ENCODE peak calls at places on chromosomes 7 and 10, in five cellular contexts. Q is K562, D is HepG2, N is SK-N-SH, A is GM12878. E is an unnamed sample.

GRCh38 chr7:134686782-134687181 is 40.1 kb downstream of the BPGM start:
- DNase-seq in Q (no peak), D (no peak), N (peak; percentile 42), A (no peak), E (no peak)

GRCh38 chr10:120132811-120133210 is 240.3 kb downstream of the SEC23IP start:
- DNase-seq in Q (no peak), D (no peak), N (no peak), A (no peak), E (no peak)

GRCh38 chr7:122412886-122413285 is 108.3 kb upstream of the FEZF1 start:
- DNase-seq in Q (no peak), D (no peak), N (no peak), A (no peak), E (no peak)

GRCh38 chr10:46052791-46053375 is 6.8 kb upstream of the MSMB start:
- DNase-seq in Q (no peak), D (no peak), N (no peak), A (no peak), E (no peak)

GRCh38 chr7:14806886-14807285 is 95.7 kb downstream of the DGKB start:
- DNase-seq in Q (no peak), D (no peak), N (no peak), A (no peak), E (no peak)

GRCh38 chr10:60305394-60305892 is 84.2 kb downstream of the ANK3 start:
- DNase-seq in Q (peak; percentile 50), D (no peak), N (peak; percentile 11), A (no peak), E (no peak)

GRCh38 chr10:61078542-61078941 is 134.6 kb upstream of the RHOBTB1 start:
- DNase-seq in Q (no peak), D (no peak), N (no peak), A (no peak), E (no peak)

GRCh38 chr10:5297466-5297865 is 67.3 kb upstream of the UCN3 start:
- DNase-seq in Q (no peak), D (no peak), N (no peak), A (no peak), E (no peak)

GRCh38 chr10:119302172-119302571 is 94.8 kb downstream of the GRK5 start:
- DNase-seq in Q (no peak), D (no peak), N (no peak), A (no peak), E (no peak)

GRCh38 chr7:69062020-69062760 is 536.1 kb upstream of the AUTS2 start:
- DNase-seq in Q (no peak), D (no peak), N (no peak), A (no peak), E (no peak)

GRCh38 chr10:111297351-111297848 is 220.6 kb downstream of the ADRA2A start:
- DNase-seq in Q (no peak), D (no peak), N (no peak), A (no peak), E (no peak)

GRCh38 chr10:36634916-36635315 is 490.5 kb upstream of the ANKRD30A start:
- DNase-seq in Q (no peak), D (no peak), N (no peak), A (no peak), E (no peak)

GRCh38 chr7:47039089-47039648 is 542.7 kb downstream of the TNS3 start:
- DNase-seq in Q (no peak), D (no peak), N (no peak), A (no peak), E (no peak)

GRCh38 chr7:131536361-131536849 is 20.0 kb downstream of the PODXL start:
- DNase-seq in Q (no peak), D (no peak), N (no peak), A (no peak), E (no peak)

GRCh38 chr10:102314801-102315200 is 69.5 kb downstream of the GBF1 start:
- DNase-seq in Q (no peak), D (no peak), N (no peak), A (no peak), E (no peak)

GRCh38 chr7:159086301-159086925 is 58.3 kb downstream of the VIPR2 start:
- DNase-seq in Q (no peak), D (no peak), N (no peak), A (no peak), E (no peak)

GRCh38 chr7:79828866-79829265 is 305.8 kb upstream of the GNAI1 start:
- DNase-seq in Q (no peak), D (no peak), N (no peak), A (no peak), E (no peak)

GRCh38 chr10:117656385-117657367 is 114.1 kb downstream of the EMX2 start:
- DNase-seq in Q (no peak), D (no peak), N (no peak), A (peak; percentile 95), E (no peak)

GRCh38 chr7:66500087-66500486 is 128.6 kb upstream of the KCTD7 start:
- DNase-seq in Q (no peak), D (peak; percentile 38), N (no peak), A (no peak), E (no peak)

GRCh38 chr7:24587853-24588252 is 14.6 kb downstream of the PALS2 start:
- DNase-seq in Q (no peak), D (peak; percentile 46), N (no peak), A (no peak), E (no peak)

GRCh38 chr7:43872401-43873165 is 3.3 kb upstream of the MRPS24 start:
- DNase-seq in Q (peak; percentile 34), D (no peak), N (peak; percentile 54), A (no peak), E (no peak)

DNA sequence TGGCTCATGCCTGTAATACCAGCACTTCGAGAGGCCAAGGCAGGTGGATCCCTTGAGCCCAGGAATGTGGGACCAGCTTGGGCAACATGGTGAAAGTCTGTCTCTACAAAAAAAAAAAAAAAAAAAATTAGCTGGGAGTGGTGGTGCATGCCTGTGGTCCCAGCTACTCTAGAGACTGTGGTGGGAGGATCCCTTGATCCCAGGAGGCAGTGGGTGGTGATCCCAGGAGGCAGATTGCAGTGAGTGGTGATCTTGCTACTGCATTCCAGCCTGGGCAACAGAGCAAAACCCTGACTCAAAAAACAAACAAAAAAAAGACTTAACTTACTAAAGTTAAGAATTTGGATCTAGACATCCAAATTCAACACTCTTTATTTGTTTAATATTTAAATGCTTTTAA is 10.2 kb upstream of the ADO start:
- DNase-seq in Q (no peak), D (no peak), N (no peak), A (no peak), E (no peak)
- TF ChIP-seq FOXM1 in Q (no peak), D (no peak), N (no peak), A (no peak), E (no peak)

DNA sequence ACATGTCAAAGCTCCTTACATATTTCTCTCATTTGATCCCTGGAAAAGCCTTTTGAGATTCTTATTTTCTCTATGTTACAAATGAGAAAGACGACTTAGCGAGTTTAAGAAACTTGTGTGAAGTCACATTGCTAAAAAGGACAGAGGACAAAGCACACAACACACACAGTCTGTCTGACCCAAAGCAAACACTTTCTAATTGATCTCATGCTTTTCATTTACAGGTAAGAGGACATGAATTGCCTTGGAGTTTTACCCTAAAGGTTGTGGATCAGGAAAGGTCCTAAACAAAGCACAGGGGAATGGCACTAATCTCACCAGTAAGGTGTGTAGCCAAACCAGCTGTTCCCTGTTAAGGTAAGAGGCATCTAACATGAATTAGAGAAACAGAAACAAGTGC is 18.7 kb downstream of the SLC35G1 start:
- DNase-seq in Q (no peak), D (no peak), N (no peak), A (no peak), E (no peak)
- TF ChIP-seq FOXM1 in Q (no peak), D (no peak), N (no peak), A (no peak), E (no peak)

DNA sequence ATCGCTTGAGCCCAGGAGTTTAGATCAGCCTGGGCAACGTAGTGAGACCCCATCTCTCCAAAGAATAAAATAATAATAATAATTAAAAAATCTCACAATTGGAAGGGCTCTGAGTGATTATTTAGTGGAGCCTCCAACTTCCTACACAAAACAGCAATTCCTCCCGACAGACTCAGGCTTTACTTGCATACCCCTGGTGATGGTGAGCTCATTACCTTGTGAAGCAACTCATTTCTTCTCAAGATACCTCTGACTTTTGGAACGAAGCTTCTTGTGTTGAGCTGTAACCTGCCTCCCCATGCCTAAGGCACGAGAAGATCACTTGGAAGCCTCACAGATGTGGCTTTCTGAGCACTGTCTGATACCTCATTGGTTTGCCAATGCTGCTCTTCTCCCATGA is 768.8 kb downstream of the TYW1 start:
- DNase-seq in Q (no peak), D (no peak), N (no peak), A (no peak), E (no peak)
- TF ChIP-seq FOXM1 in Q (no peak), D (no peak), N (no peak), A (no peak), E (no peak)

GRCh38 chr10:12020574-12020973 is 22.0 kb downstream of the UPF2 start:
- DNase-seq in Q (no peak), D (no peak), N (no peak), A (no peak), E (no peak)

GRCh38 chr10:12022580-12023257 is 19.9 kb downstream of the UPF2 start:
- DNase-seq in Q (no peak), D (no peak), N (no peak), A (no peak), E (no peak)

GRCh38 chr10:12018438-12019342 is 23.9 kb downstream of the UPF2 start:
- DNase-seq in Q (no peak), D (no peak), N (no peak), A (no peak), E (no peak)

GRCh38 chr10:12013926-12014325 is 28.7 kb downstream of the UPF2 start:
- DNase-seq in Q (no peak), D (no peak), N (no peak), A (no peak), E (no peak)

DNA sequence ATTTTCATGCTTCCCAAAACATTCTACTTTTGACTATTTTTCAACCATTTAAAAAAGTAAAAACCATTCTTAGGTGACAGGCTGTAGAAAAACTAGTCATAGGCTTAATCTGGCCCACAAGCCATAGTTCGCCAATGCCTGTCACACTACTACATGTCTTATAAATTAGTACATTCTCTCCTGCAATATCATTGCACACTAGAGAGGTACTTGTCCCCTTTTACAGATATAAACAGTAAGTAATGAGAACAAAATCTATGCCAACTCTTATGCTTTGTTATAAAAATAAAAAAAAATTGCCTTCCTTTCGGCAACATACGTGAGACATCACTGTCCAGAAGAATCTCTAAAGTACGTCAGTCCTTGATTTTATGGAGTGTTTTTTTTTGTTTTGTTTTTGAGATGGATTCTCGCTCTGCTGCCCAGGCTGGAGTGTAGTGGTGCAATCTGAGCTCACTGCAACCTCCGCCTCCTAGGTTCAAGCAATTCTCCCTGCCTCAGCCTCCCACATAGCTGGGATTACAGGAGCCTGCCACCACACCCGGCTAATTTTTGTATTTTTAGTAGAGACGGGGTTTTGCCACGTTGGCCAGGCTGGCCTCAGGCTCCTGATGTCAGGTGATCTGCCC is 23.2 kb downstream of the UPF2 start:
- DNase-seq in Q (no peak), D (no peak), N (no peak), A (no peak), E (no peak)
- TF ChIP-seq FOXM1 in Q (no peak), D (no peak), N (no peak), A (no peak), E (no peak)

DNA sequence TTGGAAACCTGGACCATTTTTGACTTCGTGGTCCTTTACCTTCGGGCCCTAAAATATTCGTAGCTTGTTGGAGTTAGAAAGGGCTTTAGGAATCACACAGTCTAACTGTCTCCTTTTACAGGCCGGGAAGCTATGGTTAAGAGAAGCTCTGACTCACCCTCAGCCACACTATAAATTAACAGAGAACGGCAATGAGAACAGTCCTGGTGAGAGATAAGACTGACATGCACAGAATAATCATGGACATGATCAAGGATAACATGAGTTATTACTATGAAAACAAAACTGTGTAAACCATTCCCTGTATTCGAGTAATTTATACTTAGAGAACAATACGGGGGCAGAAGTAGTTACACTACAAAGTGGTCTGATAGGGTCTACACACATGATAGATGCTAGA is 162.5 kb upstream of the MALRD1 start:
- DNase-seq in Q (no peak), D (no peak), N (peak; percentile 43), A (no peak), E (peak; percentile 17)
- TF ChIP-seq FOXM1 in Q (no peak), D (no peak), N (no peak), A (no peak), E (no peak)

E was measured in HEK293T.